ENCODE peak calls at places on chromosomes 2 and 18, in four cellular contexts. R is naive thymus-derived CD4-positive, alpha-beta T cell; K is esophagus squamous epithelium; T is IMR-90. U is an unnamed sample.
A peak's percentile ranks its signal among the peaks of the same experiment; 100 is the strongest.

GRCh38 chr2:112579280-112579679 is 5.1 kb upstream of the CHCHD5 start:
- DNase-seq in R (no peak), K (no peak), T (peak; percentile 92), U (no peak)

GRCh38 chr2:119377973-119378305 is 11.2 kb downstream of the DBI start:
- DNase-seq in R (no peak), K (no peak), T (no peak), U (no peak)

GRCh38 chr2:7886665-7887064 is 795.2 kb upstream of the ID2 start:
- DNase-seq in R (no peak), K (no peak), T (peak; percentile 2), U (no peak)

GRCh38 chr2:207182916-207183315 is 17.2 kb upstream of the KLF7 start:
- DNase-seq in R (no peak), K (no peak), T (peak; percentile 47), U (no peak)

GRCh38 chr2:224163573-224164307 is 124.7 kb upstream of the SERPINE2 start:
- DNase-seq in R (no peak), K (no peak), T (peak; percentile 64), U (no peak)

GRCh38 chr2:101032100-101032776 is 30.1 kb downstream of the RPL31 start:
- DNase-seq in R (no peak), K (no peak), T (no peak), U (no peak)

GRCh38 chr2:116810071-116810470 is 1004.4 kb upstream of the DDX18 start:
- DNase-seq in R (no peak), K (no peak), T (no peak), U (no peak)

GRCh38 chr2:72204156-72204781 is 56.6 kb upstream of the CYP26B1 start:
- DNase-seq in R (no peak), K (no peak), T (peak; percentile 53), U (no peak)

GRCh38 chr18:5604778-5605177 is 61.0 kb upstream of the EPB41L3 start:
- DNase-seq in R (no peak), K (no peak), T (no peak), U (no peak)

GRCh38 chr2:235945608-235946140 is 222.5 kb downstream of the GBX2 start:
- DNase-seq in R (peak; percentile 53), K (no peak), T (no peak), U (no peak)

GRCh38 chr2:118763797-118764196 is 83.7 kb downstream of the EN1 start:
- DNase-seq in R (no peak), K (no peak), T (no peak), U (no peak)

GRCh38 chr2:101430161-101430560 is 42.9 kb upstream of the CREG2 start:
- DNase-seq in R (no peak), K (no peak), T (no peak), U (no peak)

GRCh38 chr2:107990718-107991117 is 4.4 kb downstream of the SLC5A7 start:
- DNase-seq in R (no peak), K (no peak), T (no peak), U (no peak)

GRCh38 chr2:186466743-186467142 is 19.3 kb upstream of the ZC3H15 start:
- DNase-seq in R (no peak), K (no peak), T (no peak), U (no peak)

GRCh38 chr2:122583159-122583917 is 827.9 kb downstream of the TSN start:
- DNase-seq in R (no peak), K (no peak), T (no peak), U (no peak)

GRCh38 chr2:120620025-120620793 is 115.5 kb upstream of the GLI2 start:
- DNase-seq in R (no peak), K (no peak), T (peak; percentile 57), U (no peak)

GRCh38 chr2:139409212-139409611 is 629.0 kb upstream of the NXPH2 start:
- DNase-seq in R (no peak), K (no peak), T (no peak), U (no peak)

GRCh38 chr2:60230037-60230436 is 323.4 kb downstream of the BCL11A start:
- DNase-seq in R (no peak), K (no peak), T (no peak), U (no peak)

GRCh38 chr2:25310965-25311865 is 30.5 kb downstream of the DNMT3A start:
- DNase-seq in R (no peak), K (no peak), T (no peak), U (no peak)
- H3K27ac ChIP-seq in R (no peak overlapping the region), K (no peak overlapping the region), T (no peak overlapping the region), U (no peak overlapping the region)

DNA sequence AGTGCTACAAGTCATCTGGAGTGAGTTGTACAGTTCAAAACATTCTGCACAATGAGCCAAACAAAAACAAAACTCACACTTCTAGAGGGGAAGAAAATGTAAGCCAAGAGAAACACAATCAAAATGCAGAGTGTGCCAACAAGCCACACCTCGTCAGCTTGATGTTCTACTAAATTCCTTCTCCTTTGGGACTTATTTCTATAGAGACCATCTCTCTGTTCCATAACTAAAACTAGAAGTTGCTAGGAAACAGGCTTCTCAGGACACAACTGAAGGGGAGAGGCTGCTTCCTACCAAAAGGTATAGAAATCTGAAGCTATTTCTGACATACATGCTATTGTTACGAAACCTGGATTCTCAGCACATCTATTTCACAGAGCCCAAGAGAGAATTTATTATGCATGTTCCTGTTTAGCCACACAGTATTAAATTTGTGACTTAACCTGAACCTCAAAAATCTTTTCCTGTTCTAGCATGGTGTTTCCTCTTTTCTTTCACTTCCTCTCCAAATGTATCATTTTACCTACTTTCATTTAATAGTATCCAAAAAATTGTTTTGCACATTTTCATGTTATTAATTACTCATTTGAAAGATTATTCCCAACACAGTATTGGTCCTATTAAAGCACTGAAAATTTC is 211.4 kb upstream of the CCDC150 start:
- DNase-seq in R (no peak), K (no peak), T (no peak), U (no peak)
- H3K4me3 ChIP-seq in R (no peak overlapping the region), K (no peak overlapping the region), T (no peak overlapping the region), U (no peak overlapping the region)

GRCh38 chr18:3012306-3012919 is 531 bp downstream of the LPIN2 start:
- DNase-seq in R (peak; percentile 47), K (no peak), T (peak; percentile 20), U (peak; percentile 67)
- H3K4me1 ChIP-seq in R (peaks cover 8% of the 10 kb centered on the region), K (peaks cover 11% of the 10 kb centered on the region), T (peaks cover 24% of the 10 kb centered on the region), U (peaks cover 4% of the 10 kb centered on the region)

GRCh38 chr2:85600951-85601770 is 1.3 kb downstream of the TMEM150A start:
- DNase-seq in R (no peak), K (no peak), T (no peak), U (no peak)

GRCh38 chr2:85598594-85599340 is 3.2 kb downstream of the RNF181 start:
- DNase-seq in R (no peak), K (no peak), T (no peak), U (no peak)

GRCh38 chr2:85600235-85600575 is 2.3 kb downstream of the TMEM150A start:
- DNase-seq in R (no peak), K (no peak), T (no peak), U (no peak)

GRCh38 chr2:85601771-85602475 is 575 bp downstream of the TMEM150A start:
- DNase-seq in R (no peak), K (no peak), T (no peak), U (peak; percentile 92)

DNA sequence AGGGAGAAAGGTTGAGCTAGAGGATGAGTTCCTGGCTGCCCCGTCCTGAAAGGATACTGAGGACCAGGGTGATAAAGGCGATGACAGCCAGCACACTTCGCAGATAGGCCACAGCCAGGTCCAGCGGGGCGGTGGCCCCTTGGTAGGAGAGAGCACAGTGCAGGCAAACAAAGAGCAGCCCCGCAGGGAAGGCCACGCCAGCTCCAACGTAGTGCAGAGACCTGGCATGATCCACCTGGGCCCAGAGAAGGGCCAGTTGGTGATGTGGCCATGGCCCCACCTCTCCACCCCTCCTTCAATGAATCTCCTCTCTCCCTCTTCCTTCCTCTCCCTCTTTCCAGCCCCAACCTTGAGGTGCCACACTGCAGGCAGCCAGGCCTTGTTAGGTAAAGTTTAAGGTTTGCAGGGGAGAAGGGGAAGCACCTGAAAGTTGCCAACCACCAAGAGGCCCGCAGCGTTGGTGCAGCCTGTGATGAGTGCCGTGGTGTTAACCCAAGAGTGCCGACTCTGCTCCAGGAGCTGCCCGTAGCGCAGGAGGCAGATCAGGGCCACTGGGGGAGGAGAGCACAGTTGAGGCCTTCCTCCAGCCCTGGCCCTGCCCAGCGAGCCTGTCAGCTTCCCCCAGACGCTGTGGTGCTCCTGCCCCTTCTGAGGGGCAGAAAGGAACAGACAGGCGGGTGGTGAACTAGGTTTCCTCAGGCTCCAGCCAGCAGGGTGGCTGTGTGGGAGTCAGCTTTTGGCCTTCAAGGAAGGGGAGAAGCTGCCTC is 2.8 kb downstream of the TMEM150A start:
- DNase-seq in R (no peak), K (no peak), T (no peak), U (no peak)
- H3K27ac ChIP-seq in R (peak overlapping the region; percentile 19), K (no peak overlapping the region), T (no peak overlapping the region), U (no peak overlapping the region)

GRCh38 chr2:234437642-234438321 is 59.1 kb downstream of the ARL4C start:
- DNase-seq in R (no peak), K (no peak), T (no peak), U (no peak)
- H3K4me3 ChIP-seq in R (peak overlapping the region; percentile 46), K (no peak overlapping the region), T (no peak overlapping the region), U (no peak overlapping the region)

U was measured in aorta.